ENCODE peak calls at places on chromosome 20, in ten cellular contexts. One of them, this sample, is unnamed.

GRCh38 chr20:13186043-13186774 is 34.9 kb upstream of the ISM1 start:
- DNase-seq in activated naive CD8-positive, alpha-beta T cell treated with anti-CD3 and anti-CD28 coated beads, Interleukin-2, amount 50 U/mL, for 24 hours: no peak
- DNase-seq in NCI-H748 treated with DMSO at 0.1 percent for 48 hours: no peak
- DNase-seq in Right ventricle myocardium inferior: no peak
- DNase-seq in GF-D8: no peak
- DNase-seq in GOT3: no peak
- DNase-seq in globus pallidus: no peak
- DNase-seq in SW 1271: no peak
- DNase-seq in stimulated activated CD4-positive, alpha-beta T cell treated with anti-CD3 and anti-CD28 coated beads, Interleukin-4, amount 100 ng/mL, for 48 hours: no peak
- DNase-seq in HuH-7: no peak
- DNase-seq in this sample: no peak

GRCh38 chr20:19903168-19903676 is 113.9 kb upstream of the NAA20 start:
- DNase-seq in Right ventricle myocardium inferior: no peak
- DNase-seq in activated naive CD8-positive, alpha-beta T cell treated with anti-CD3 and anti-CD28 coated beads, Interleukin-2, amount 50 U/mL, for 24 hours: no peak
- DNase-seq in globus pallidus: peak; percentile 60
- DNase-seq in HuH-7: peak; percentile 85
- DNase-seq in stimulated activated CD4-positive, alpha-beta T cell treated with anti-CD3 and anti-CD28 coated beads, Interleukin-4, amount 100 ng/mL, for 48 hours: no peak
- DNase-seq in GF-D8: peak; percentile 32
- DNase-seq in GOT3: no peak
- DNase-seq in NCI-H748 treated with DMSO at 0.1 percent for 48 hours: peak; percentile 70
- DNase-seq in SW 1271: no peak
- DNase-seq in this sample: peak; percentile 62

GRCh38 chr20:23361651-23362391 is at the start of gene GZF1:
- DNase-seq in Right ventricle myocardium inferior: peak; percentile 99
- DNase-seq in GF-D8: peak; percentile 94
- DNase-seq in HuH-7: peak; percentile 99
- DNase-seq in stimulated activated CD4-positive, alpha-beta T cell treated with anti-CD3 and anti-CD28 coated beads, Interleukin-4, amount 100 ng/mL, for 48 hours: peak; percentile 96
- DNase-seq in activated naive CD8-positive, alpha-beta T cell treated with anti-CD3 and anti-CD28 coated beads, Interleukin-2, amount 50 U/mL, for 24 hours: peak; percentile 99
- DNase-seq in globus pallidus: peak; percentile 98
- DNase-seq in NCI-H748 treated with DMSO at 0.1 percent for 48 hours: peak; percentile 97
- DNase-seq in GOT3: peak; percentile 99
- DNase-seq in SW 1271: peak; percentile 97
- DNase-seq in this sample: peak; percentile 89

GRCh38 chr20:41161886-41162285 is 24.5 kb downstream of the PLCG1 start:
- DNase-seq in NCI-H748 treated with DMSO at 0.1 percent for 48 hours: no peak
- DNase-seq in Right ventricle myocardium inferior: no peak
- DNase-seq in stimulated activated CD4-positive, alpha-beta T cell treated with anti-CD3 and anti-CD28 coated beads, Interleukin-4, amount 100 ng/mL, for 48 hours: no peak
- DNase-seq in activated naive CD8-positive, alpha-beta T cell treated with anti-CD3 and anti-CD28 coated beads, Interleukin-2, amount 50 U/mL, for 24 hours: no peak
- DNase-seq in GOT3: no peak
- DNase-seq in SW 1271: no peak
- DNase-seq in GF-D8: no peak
- DNase-seq in globus pallidus: no peak
- DNase-seq in HuH-7: no peak
- DNase-seq in this sample: no peak

GRCh38 chr20:64163776-64164122 is 503 bp upstream of the MYT1 start:
- DNase-seq in stimulated activated CD4-positive, alpha-beta T cell treated with anti-CD3 and anti-CD28 coated beads, Interleukin-4, amount 100 ng/mL, for 48 hours: no peak
- DNase-seq in GOT3: no peak
- DNase-seq in SW 1271: no peak
- DNase-seq in NCI-H748 treated with DMSO at 0.1 percent for 48 hours: no peak
- DNase-seq in GF-D8: no peak
- DNase-seq in Right ventricle myocardium inferior: no peak
- DNase-seq in globus pallidus: no peak
- DNase-seq in HuH-7: no peak
- DNase-seq in activated naive CD8-positive, alpha-beta T cell treated with anti-CD3 and anti-CD28 coated beads, Interleukin-2, amount 50 U/mL, for 24 hours: no peak
- DNase-seq in this sample: no peak

GRCh38 chr20:56460459-56460858 is 8.0 kb upstream of the RTF2 start:
- DNase-seq in activated naive CD8-positive, alpha-beta T cell treated with anti-CD3 and anti-CD28 coated beads, Interleukin-2, amount 50 U/mL, for 24 hours: no peak
- DNase-seq in NCI-H748 treated with DMSO at 0.1 percent for 48 hours: no peak
- DNase-seq in HuH-7: no peak
- DNase-seq in GF-D8: no peak
- DNase-seq in SW 1271: no peak
- DNase-seq in stimulated activated CD4-positive, alpha-beta T cell treated with anti-CD3 and anti-CD28 coated beads, Interleukin-4, amount 100 ng/mL, for 48 hours: no peak
- DNase-seq in globus pallidus: no peak
- DNase-seq in Right ventricle myocardium inferior: no peak
- DNase-seq in GOT3: no peak
- DNase-seq in this sample: no peak

GRCh38 chr20:43092689-43093088 is 97.0 kb downstream of the PTPRT start:
- DNase-seq in Right ventricle myocardium inferior: no peak
- DNase-seq in HuH-7: no peak
- DNase-seq in globus pallidus: no peak
- DNase-seq in GOT3: no peak
- DNase-seq in stimulated activated CD4-positive, alpha-beta T cell treated with anti-CD3 and anti-CD28 coated beads, Interleukin-4, amount 100 ng/mL, for 48 hours: no peak
- DNase-seq in activated naive CD8-positive, alpha-beta T cell treated with anti-CD3 and anti-CD28 coated beads, Interleukin-2, amount 50 U/mL, for 24 hours: no peak
- DNase-seq in GF-D8: no peak
- DNase-seq in NCI-H748 treated with DMSO at 0.1 percent for 48 hours: no peak
- DNase-seq in SW 1271: no peak
- DNase-seq in this sample: no peak

GRCh38 chr20:47281376-47281775 is 75.1 kb downstream of the ZMYND8 start:
- DNase-seq in HuH-7: no peak
- DNase-seq in NCI-H748 treated with DMSO at 0.1 percent for 48 hours: no peak
- DNase-seq in activated naive CD8-positive, alpha-beta T cell treated with anti-CD3 and anti-CD28 coated beads, Interleukin-2, amount 50 U/mL, for 24 hours: no peak
- DNase-seq in GOT3: no peak
- DNase-seq in globus pallidus: no peak
- DNase-seq in Right ventricle myocardium inferior: no peak
- DNase-seq in GF-D8: no peak
- DNase-seq in stimulated activated CD4-positive, alpha-beta T cell treated with anti-CD3 and anti-CD28 coated beads, Interleukin-4, amount 100 ng/mL, for 48 hours: no peak
- DNase-seq in SW 1271: no peak
- DNase-seq in this sample: no peak

GRCh38 chr20:37837934-37838333 is 65.0 kb upstream of the VSTM2L start:
- DNase-seq in NCI-H748 treated with DMSO at 0.1 percent for 48 hours: no peak
- DNase-seq in HuH-7: no peak
- DNase-seq in globus pallidus: no peak
- DNase-seq in GOT3: no peak
- DNase-seq in GF-D8: no peak
- DNase-seq in SW 1271: no peak
- DNase-seq in activated naive CD8-positive, alpha-beta T cell treated with anti-CD3 and anti-CD28 coated beads, Interleukin-2, amount 50 U/mL, for 24 hours: no peak
- DNase-seq in stimulated activated CD4-positive, alpha-beta T cell treated with anti-CD3 and anti-CD28 coated beads, Interleukin-4, amount 100 ng/mL, for 48 hours: no peak
- DNase-seq in Right ventricle myocardium inferior: no peak
- DNase-seq in this sample: no peak

GRCh38 chr20:49694450-49695071 is 19.1 kb downstream of the B4GALT5 start:
- DNase-seq in GF-D8: no peak
- DNase-seq in Right ventricle myocardium inferior: no peak
- DNase-seq in globus pallidus: no peak
- DNase-seq in stimulated activated CD4-positive, alpha-beta T cell treated with anti-CD3 and anti-CD28 coated beads, Interleukin-4, amount 100 ng/mL, for 48 hours: no peak
- DNase-seq in SW 1271: no peak
- DNase-seq in GOT3: no peak
- DNase-seq in NCI-H748 treated with DMSO at 0.1 percent for 48 hours: no peak
- DNase-seq in activated naive CD8-positive, alpha-beta T cell treated with anti-CD3 and anti-CD28 coated beads, Interleukin-2, amount 50 U/mL, for 24 hours: no peak
- DNase-seq in HuH-7: no peak
- DNase-seq in this sample: no peak

GRCh38 chr20:4925842-4926530 is 75.3 kb downstream of the SLC23A2 start:
- DNase-seq in GF-D8: no peak
- DNase-seq in GOT3: no peak
- DNase-seq in activated naive CD8-positive, alpha-beta T cell treated with anti-CD3 and anti-CD28 coated beads, Interleukin-2, amount 50 U/mL, for 24 hours: no peak
- DNase-seq in globus pallidus: no peak
- DNase-seq in HuH-7: no peak
- DNase-seq in stimulated activated CD4-positive, alpha-beta T cell treated with anti-CD3 and anti-CD28 coated beads, Interleukin-4, amount 100 ng/mL, for 48 hours: no peak
- DNase-seq in SW 1271: no peak
- DNase-seq in Right ventricle myocardium inferior: peak; percentile 81
- DNase-seq in NCI-H748 treated with DMSO at 0.1 percent for 48 hours: no peak
- DNase-seq in this sample: peak; percentile 75

GRCh38 chr20:1364106-1364505 is 28.7 kb downstream of the FKBP1A start:
- DNase-seq in activated naive CD8-positive, alpha-beta T cell treated with anti-CD3 and anti-CD28 coated beads, Interleukin-2, amount 50 U/mL, for 24 hours: no peak
- DNase-seq in globus pallidus: no peak
- DNase-seq in Right ventricle myocardium inferior: no peak
- DNase-seq in GOT3: no peak
- DNase-seq in HuH-7: no peak
- DNase-seq in SW 1271: no peak
- DNase-seq in GF-D8: peak; percentile 16
- DNase-seq in stimulated activated CD4-positive, alpha-beta T cell treated with anti-CD3 and anti-CD28 coated beads, Interleukin-4, amount 100 ng/mL, for 48 hours: no peak
- DNase-seq in NCI-H748 treated with DMSO at 0.1 percent for 48 hours: no peak
- DNase-seq in this sample: peak; percentile 46

GRCh38 chr20:59125332-59125731 is 38.3 kb upstream of the ZNF831 start:
- DNase-seq in HuH-7: no peak
- DNase-seq in stimulated activated CD4-positive, alpha-beta T cell treated with anti-CD3 and anti-CD28 coated beads, Interleukin-4, amount 100 ng/mL, for 48 hours: no peak
- DNase-seq in Right ventricle myocardium inferior: no peak
- DNase-seq in activated naive CD8-positive, alpha-beta T cell treated with anti-CD3 and anti-CD28 coated beads, Interleukin-2, amount 50 U/mL, for 24 hours: no peak
- DNase-seq in NCI-H748 treated with DMSO at 0.1 percent for 48 hours: no peak
- DNase-seq in GOT3: no peak
- DNase-seq in globus pallidus: no peak
- DNase-seq in SW 1271: no peak
- DNase-seq in GF-D8: no peak
- DNase-seq in this sample: no peak

GRCh38 chr20:40882173-40882572 is 146.4 kb upstream of the TOP1 start:
- DNase-seq in NCI-H748 treated with DMSO at 0.1 percent for 48 hours: no peak
- DNase-seq in stimulated activated CD4-positive, alpha-beta T cell treated with anti-CD3 and anti-CD28 coated beads, Interleukin-4, amount 100 ng/mL, for 48 hours: no peak
- DNase-seq in GOT3: no peak
- DNase-seq in Right ventricle myocardium inferior: no peak
- DNase-seq in GF-D8: no peak
- DNase-seq in activated naive CD8-positive, alpha-beta T cell treated with anti-CD3 and anti-CD28 coated beads, Interleukin-2, amount 50 U/mL, for 24 hours: no peak
- DNase-seq in SW 1271: no peak
- DNase-seq in globus pallidus: no peak
- DNase-seq in HuH-7: no peak
- DNase-seq in this sample: no peak

GRCh38 chr20:51732454-51732791 is 35.8 kb downstream of the ATP9A start:
- DNase-seq in NCI-H748 treated with DMSO at 0.1 percent for 48 hours: no peak
- DNase-seq in stimulated activated CD4-positive, alpha-beta T cell treated with anti-CD3 and anti-CD28 coated beads, Interleukin-4, amount 100 ng/mL, for 48 hours: no peak
- DNase-seq in Right ventricle myocardium inferior: no peak
- DNase-seq in GOT3: no peak
- DNase-seq in activated naive CD8-positive, alpha-beta T cell treated with anti-CD3 and anti-CD28 coated beads, Interleukin-2, amount 50 U/mL, for 24 hours: no peak
- DNase-seq in SW 1271: no peak
- DNase-seq in GF-D8: no peak
- DNase-seq in globus pallidus: peak; percentile 45
- DNase-seq in HuH-7: no peak
- DNase-seq in this sample: no peak

GRCh38 chr20:63194007-63194820 is 21.7 kb downstream of the YTHDF1 start:
- DNase-seq in stimulated activated CD4-positive, alpha-beta T cell treated with anti-CD3 and anti-CD28 coated beads, Interleukin-4, amount 100 ng/mL, for 48 hours: no peak
- DNase-seq in GOT3: no peak
- DNase-seq in HuH-7: no peak
- DNase-seq in Right ventricle myocardium inferior: peak; percentile 30
- DNase-seq in activated naive CD8-positive, alpha-beta T cell treated with anti-CD3 and anti-CD28 coated beads, Interleukin-2, amount 50 U/mL, for 24 hours: no peak
- DNase-seq in globus pallidus: no peak
- DNase-seq in SW 1271: no peak
- DNase-seq in GF-D8: no peak
- DNase-seq in NCI-H748 treated with DMSO at 0.1 percent for 48 hours: no peak
- DNase-seq in this sample: no peak

GRCh38 chr20:21509597-21510331 is 4.1 kb downstream of the NKX2-2 start:
- DNase-seq in GOT3: no peak
- DNase-seq in globus pallidus: peak; percentile 68
- DNase-seq in Right ventricle myocardium inferior: no peak
- DNase-seq in GF-D8: no peak
- DNase-seq in HuH-7: no peak
- DNase-seq in SW 1271: no peak
- DNase-seq in NCI-H748 treated with DMSO at 0.1 percent for 48 hours: no peak
- DNase-seq in stimulated activated CD4-positive, alpha-beta T cell treated with anti-CD3 and anti-CD28 coated beads, Interleukin-4, amount 100 ng/mL, for 48 hours: no peak
- DNase-seq in activated naive CD8-positive, alpha-beta T cell treated with anti-CD3 and anti-CD28 coated beads, Interleukin-2, amount 50 U/mL, for 24 hours: peak; percentile 11
- DNase-seq in this sample: no peak

GRCh38 chr20:63234693-63235398 is 859 bp upstream of the BIRC7 start:
- DNase-seq in Right ventricle myocardium inferior: no peak
- DNase-seq in GOT3: no peak
- DNase-seq in HuH-7: peak; percentile 90
- DNase-seq in SW 1271: no peak
- DNase-seq in stimulated activated CD4-positive, alpha-beta T cell treated with anti-CD3 and anti-CD28 coated beads, Interleukin-4, amount 100 ng/mL, for 48 hours: no peak
- DNase-seq in activated naive CD8-positive, alpha-beta T cell treated with anti-CD3 and anti-CD28 coated beads, Interleukin-2, amount 50 U/mL, for 24 hours: peak; percentile 37
- DNase-seq in NCI-H748 treated with DMSO at 0.1 percent for 48 hours: no peak
- DNase-seq in GF-D8: no peak
- DNase-seq in globus pallidus: no peak
- DNase-seq in this sample: no peak

GRCh38 chr20:25058051-25058796 is at the start of gene ACSS1:
- DNase-seq in stimulated activated CD4-positive, alpha-beta T cell treated with anti-CD3 and anti-CD28 coated beads, Interleukin-4, amount 100 ng/mL, for 48 hours: peak; percentile 48
- DNase-seq in SW 1271: peak; percentile 63
- DNase-seq in globus pallidus: no peak
- DNase-seq in Right ventricle myocardium inferior: peak; percentile 87
- DNase-seq in HuH-7: no peak
- DNase-seq in NCI-H748 treated with DMSO at 0.1 percent for 48 hours: no peak
- DNase-seq in activated naive CD8-positive, alpha-beta T cell treated with anti-CD3 and anti-CD28 coated beads, Interleukin-2, amount 50 U/mL, for 24 hours: peak; percentile 66
- DNase-seq in GOT3: no peak
- DNase-seq in GF-D8: peak; percentile 54
- DNase-seq in this sample: no peak

GRCh38 chr20:17538517-17539170 is 7.5 kb upstream of the BFSP1 start:
- DNase-seq in SW 1271: no peak
- DNase-seq in stimulated activated CD4-positive, alpha-beta T cell treated with anti-CD3 and anti-CD28 coated beads, Interleukin-4, amount 100 ng/mL, for 48 hours: no peak
- DNase-seq in activated naive CD8-positive, alpha-beta T cell treated with anti-CD3 and anti-CD28 coated beads, Interleukin-2, amount 50 U/mL, for 24 hours: no peak
- DNase-seq in GOT3: no peak
- DNase-seq in HuH-7: no peak
- DNase-seq in NCI-H748 treated with DMSO at 0.1 percent for 48 hours: no peak
- DNase-seq in globus pallidus: no peak
- DNase-seq in GF-D8: no peak
- DNase-seq in Right ventricle myocardium inferior: no peak
- DNase-seq in this sample: no peak

GRCh38 chr20:58583141-58583540 is 67.9 kb upstream of the APCDD1L start:
- DNase-seq in HuH-7: no peak
- DNase-seq in GF-D8: no peak
- DNase-seq in NCI-H748 treated with DMSO at 0.1 percent for 48 hours: no peak
- DNase-seq in Right ventricle myocardium inferior: peak; percentile 23
- DNase-seq in stimulated activated CD4-positive, alpha-beta T cell treated with anti-CD3 and anti-CD28 coated beads, Interleukin-4, amount 100 ng/mL, for 48 hours: no peak
- DNase-seq in globus pallidus: no peak
- DNase-seq in SW 1271: no peak
- DNase-seq in activated naive CD8-positive, alpha-beta T cell treated with anti-CD3 and anti-CD28 coated beads, Interleukin-2, amount 50 U/mL, for 24 hours: no peak
- DNase-seq in GOT3: no peak
- DNase-seq in this sample: no peak

GRCh38 chr20:2984028-2984501 is 59.4 kb upstream of the GNRH2 start:
- DNase-seq in GF-D8: no peak
- DNase-seq in Right ventricle myocardium inferior: no peak
- DNase-seq in stimulated activated CD4-positive, alpha-beta T cell treated with anti-CD3 and anti-CD28 coated beads, Interleukin-4, amount 100 ng/mL, for 48 hours: no peak
- DNase-seq in HuH-7: no peak
- DNase-seq in NCI-H748 treated with DMSO at 0.1 percent for 48 hours: no peak
- DNase-seq in GOT3: no peak
- DNase-seq in globus pallidus: no peak
- DNase-seq in activated naive CD8-positive, alpha-beta T cell treated with anti-CD3 and anti-CD28 coated beads, Interleukin-2, amount 50 U/mL, for 24 hours: no peak
- DNase-seq in SW 1271: no peak
- DNase-seq in this sample: no peak

GRCh38 chr20:45085289-45085688 is 15.6 kb downstream of the KCNS1 start:
- DNase-seq in globus pallidus: no peak
- DNase-seq in GF-D8: no peak
- DNase-seq in stimulated activated CD4-positive, alpha-beta T cell treated with anti-CD3 and anti-CD28 coated beads, Interleukin-4, amount 100 ng/mL, for 48 hours: no peak
- DNase-seq in SW 1271: no peak
- DNase-seq in HuH-7: no peak
- DNase-seq in GOT3: no peak
- DNase-seq in activated naive CD8-positive, alpha-beta T cell treated with anti-CD3 and anti-CD28 coated beads, Interleukin-2, amount 50 U/mL, for 24 hours: no peak
- DNase-seq in NCI-H748 treated with DMSO at 0.1 percent for 48 hours: no peak
- DNase-seq in Right ventricle myocardium inferior: no peak
- DNase-seq in this sample: no peak

GRCh38 chr20:10060223-10060622 is 25.4 kb downstream of the ANKEF1 start:
- DNase-seq in GF-D8: no peak
- DNase-seq in SW 1271: no peak
- DNase-seq in globus pallidus: no peak
- DNase-seq in stimulated activated CD4-positive, alpha-beta T cell treated with anti-CD3 and anti-CD28 coated beads, Interleukin-4, amount 100 ng/mL, for 48 hours: no peak
- DNase-seq in HuH-7: no peak
- DNase-seq in activated naive CD8-positive, alpha-beta T cell treated with anti-CD3 and anti-CD28 coated beads, Interleukin-2, amount 50 U/mL, for 24 hours: no peak
- DNase-seq in GOT3: no peak
- DNase-seq in Right ventricle myocardium inferior: no peak
- DNase-seq in NCI-H748 treated with DMSO at 0.1 percent for 48 hours: no peak
- DNase-seq in this sample: no peak

GRCh38 chr20:44180814-44181213 is 6.2 kb downstream of the JPH2 start:
- DNase-seq in globus pallidus: no peak
- DNase-seq in activated naive CD8-positive, alpha-beta T cell treated with anti-CD3 and anti-CD28 coated beads, Interleukin-2, amount 50 U/mL, for 24 hours: no peak
- DNase-seq in NCI-H748 treated with DMSO at 0.1 percent for 48 hours: no peak
- DNase-seq in GF-D8: no peak
- DNase-seq in HuH-7: no peak
- DNase-seq in SW 1271: no peak
- DNase-seq in stimulated activated CD4-positive, alpha-beta T cell treated with anti-CD3 and anti-CD28 coated beads, Interleukin-4, amount 100 ng/mL, for 48 hours: no peak
- DNase-seq in Right ventricle myocardium inferior: peak; percentile 76
- DNase-seq in GOT3: no peak
- DNase-seq in this sample: no peak

GRCh38 chr20:18001131-18001921 is 32.5 kb downstream of the MGME1 start:
- DNase-seq in SW 1271: no peak
- DNase-seq in Right ventricle myocardium inferior: peak; percentile 81
- DNase-seq in GOT3: peak; percentile 81
- DNase-seq in globus pallidus: peak; percentile 49
- DNase-seq in stimulated activated CD4-positive, alpha-beta T cell treated with anti-CD3 and anti-CD28 coated beads, Interleukin-4, amount 100 ng/mL, for 48 hours: no peak
- DNase-seq in HuH-7: peak; percentile 70
- DNase-seq in activated naive CD8-positive, alpha-beta T cell treated with anti-CD3 and anti-CD28 coated beads, Interleukin-2, amount 50 U/mL, for 24 hours: no peak
- DNase-seq in NCI-H748 treated with DMSO at 0.1 percent for 48 hours: no peak
- DNase-seq in GF-D8: no peak
- DNase-seq in this sample: no peak

GRCh38 chr20:62702008-62702290 is 6.7 kb upstream of the NTSR1 start:
- DNase-seq in globus pallidus: no peak
- DNase-seq in HuH-7: no peak
- DNase-seq in GOT3: no peak
- DNase-seq in Right ventricle myocardium inferior: no peak
- DNase-seq in activated naive CD8-positive, alpha-beta T cell treated with anti-CD3 and anti-CD28 coated beads, Interleukin-2, amount 50 U/mL, for 24 hours: no peak
- DNase-seq in GF-D8: no peak
- DNase-seq in SW 1271: no peak
- DNase-seq in stimulated activated CD4-positive, alpha-beta T cell treated with anti-CD3 and anti-CD28 coated beads, Interleukin-4, amount 100 ng/mL, for 48 hours: no peak
- DNase-seq in NCI-H748 treated with DMSO at 0.1 percent for 48 hours: no peak
- DNase-seq in this sample: no peak

GRCh38 chr20:15875446-15875845 is 697.8 kb downstream of the KIF16B start:
- DNase-seq in GOT3: no peak
- DNase-seq in Right ventricle myocardium inferior: no peak
- DNase-seq in GF-D8: no peak
- DNase-seq in NCI-H748 treated with DMSO at 0.1 percent for 48 hours: no peak
- DNase-seq in SW 1271: no peak
- DNase-seq in activated naive CD8-positive, alpha-beta T cell treated with anti-CD3 and anti-CD28 coated beads, Interleukin-2, amount 50 U/mL, for 24 hours: no peak
- DNase-seq in stimulated activated CD4-positive, alpha-beta T cell treated with anti-CD3 and anti-CD28 coated beads, Interleukin-4, amount 100 ng/mL, for 48 hours: no peak
- DNase-seq in HuH-7: no peak
- DNase-seq in globus pallidus: no peak
- DNase-seq in this sample: peak; percentile 56

This sample was measured in NCI-H2029 treated with DMSO at 0.1 percent for 48 hours.